ENCODE peak calls at places on chromosomes 13 and 19, in nine cellular contexts. U is tibial nerve, N is cardiac muscle cell, C is colonic mucosa, D is A549, X is AG04450, W is neural crest cell, G is DND-41, F is omental fat pad. T is an unnamed sample.

GRCh38 chr13:49828452-49828851 is 36.0 kb upstream of the KPNA3 start:
- DNase-seq in X (no peak), C (no peak), G (no peak), D (no peak), N (no peak), F (no peak), U (no peak), W (no peak), T (no peak)

GRCh38 chr13:62781866-62782265 is 1366.2 kb upstream of the PCDH20 start:
- DNase-seq in F (no peak), W (no peak), G (no peak), C (no peak), U (no peak), D (peak; percentile 1), N (no peak), X (no peak), T (no peak)

GRCh38 chr13:27371932-27372331 is 52.5 kb upstream of the GTF3A start:
- DNase-seq in U (no peak), D (no peak), W (no peak), G (no peak), X (no peak), F (no peak), C (no peak), N (no peak), T (no peak)

GRCh38 chr13:113856716-113857065 is 7.2 kb downstream of the GAS6 start:
- DNase-seq in N (peak; percentile 41), W (no peak), U (no peak), F (no peak), D (no peak), G (no peak), C (peak; percentile 66), X (no peak), T (no peak)

GRCh38 chr13:111662451-111662850 is 342.0 kb downstream of the TEX29 start:
- DNase-seq in W (no peak), U (no peak), X (no peak), F (no peak), D (no peak), G (no peak), N (no peak), C (no peak), T (no peak)

GRCh38 chr13:95355491-95355890 is 54.2 kb upstream of the ABCC4 start:
- DNase-seq in C (no peak), X (peak; percentile 20), F (no peak), U (no peak), W (no peak), N (peak; percentile 46), G (no peak), D (no peak), T (no peak)

GRCh38 chr13:29958476-29958875 is 108.1 kb upstream of the UBL3 start:
- DNase-seq in G (no peak), D (no peak), U (no peak), X (no peak), C (no peak), N (no peak), F (no peak), W (no peak), T (no peak)

GRCh38 chr13:98438246-98439135 is 138.4 kb downstream of the STK24 start:
- DNase-seq in G (no peak), X (no peak), D (no peak), N (no peak), U (no peak), W (no peak), C (no peak), F (no peak), T (no peak)

GRCh38 chr13:35648109-35648508 is 171.6 kb upstream of the MAB21L1 start:
- DNase-seq in D (no peak), G (no peak), X (no peak), W (no peak), C (no peak), U (no peak), F (no peak), N (no peak), T (no peak)

GRCh38 chr19:11735375-11735774 is 3.4 kb downstream of the ZNF823 start:
- DNase-seq in U (no peak), G (no peak), C (peak; percentile 56), N (no peak), D (no peak), X (no peak), F (no peak), W (no peak), T (no peak)

DNA sequence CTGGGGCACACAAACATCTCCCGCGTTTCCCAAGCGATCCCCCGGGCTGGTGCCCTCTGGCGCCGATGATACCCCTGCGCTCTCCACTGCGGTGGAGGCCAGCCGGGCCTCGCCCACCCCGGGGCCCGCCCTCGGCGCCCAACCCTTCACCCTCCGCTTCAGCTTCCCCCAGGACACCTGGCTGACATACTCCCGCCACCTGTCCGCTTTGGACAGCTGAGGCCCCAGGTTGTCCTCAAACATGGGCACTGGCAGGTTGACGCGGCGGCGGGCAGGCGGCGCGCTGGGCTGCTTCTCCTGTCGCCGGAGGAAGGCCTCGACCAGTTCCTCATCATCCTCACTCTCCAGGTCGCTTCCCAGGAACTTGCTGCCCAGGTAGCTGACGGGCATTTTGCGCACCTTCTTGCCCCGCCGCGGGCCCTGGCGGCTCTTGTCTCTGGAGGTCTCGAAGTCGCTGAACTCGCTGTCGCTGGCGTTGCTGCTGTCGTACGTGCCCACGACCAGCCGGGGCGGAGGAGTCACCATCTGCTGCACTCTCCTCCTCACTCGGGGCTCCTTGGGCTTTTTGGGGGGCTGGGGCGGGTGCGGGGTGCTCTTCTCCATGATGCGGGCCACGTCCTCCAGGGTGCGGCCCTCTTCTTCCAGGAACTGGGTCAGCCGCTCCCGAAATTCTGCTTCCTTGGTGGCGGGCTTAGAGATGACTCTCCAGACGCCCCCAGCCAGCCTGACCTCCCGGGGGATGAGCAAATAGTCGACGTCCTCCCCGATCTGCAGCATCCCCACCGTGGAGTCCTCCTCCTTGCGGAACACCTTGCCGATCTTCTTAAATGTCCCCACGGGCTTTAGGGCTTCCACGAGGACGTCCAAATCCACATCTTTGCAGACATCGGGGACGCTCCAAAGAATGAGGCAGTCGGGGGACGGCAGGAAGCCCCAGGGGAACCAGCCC is 1.1 kb downstream of the CCDC8 start:
- DNase-seq in X (no peak), G (no peak), F (no peak), N (no peak), D (no peak), C (no peak), W (no peak), U (no peak), T (no peak)
- TF ChIP-seq CTCF in X (no peak), G (no peak), F (no peak), N (peak; percentile 17), D (no peak), C (no peak), W (no peak), U (no peak), T (no peak)

DNA sequence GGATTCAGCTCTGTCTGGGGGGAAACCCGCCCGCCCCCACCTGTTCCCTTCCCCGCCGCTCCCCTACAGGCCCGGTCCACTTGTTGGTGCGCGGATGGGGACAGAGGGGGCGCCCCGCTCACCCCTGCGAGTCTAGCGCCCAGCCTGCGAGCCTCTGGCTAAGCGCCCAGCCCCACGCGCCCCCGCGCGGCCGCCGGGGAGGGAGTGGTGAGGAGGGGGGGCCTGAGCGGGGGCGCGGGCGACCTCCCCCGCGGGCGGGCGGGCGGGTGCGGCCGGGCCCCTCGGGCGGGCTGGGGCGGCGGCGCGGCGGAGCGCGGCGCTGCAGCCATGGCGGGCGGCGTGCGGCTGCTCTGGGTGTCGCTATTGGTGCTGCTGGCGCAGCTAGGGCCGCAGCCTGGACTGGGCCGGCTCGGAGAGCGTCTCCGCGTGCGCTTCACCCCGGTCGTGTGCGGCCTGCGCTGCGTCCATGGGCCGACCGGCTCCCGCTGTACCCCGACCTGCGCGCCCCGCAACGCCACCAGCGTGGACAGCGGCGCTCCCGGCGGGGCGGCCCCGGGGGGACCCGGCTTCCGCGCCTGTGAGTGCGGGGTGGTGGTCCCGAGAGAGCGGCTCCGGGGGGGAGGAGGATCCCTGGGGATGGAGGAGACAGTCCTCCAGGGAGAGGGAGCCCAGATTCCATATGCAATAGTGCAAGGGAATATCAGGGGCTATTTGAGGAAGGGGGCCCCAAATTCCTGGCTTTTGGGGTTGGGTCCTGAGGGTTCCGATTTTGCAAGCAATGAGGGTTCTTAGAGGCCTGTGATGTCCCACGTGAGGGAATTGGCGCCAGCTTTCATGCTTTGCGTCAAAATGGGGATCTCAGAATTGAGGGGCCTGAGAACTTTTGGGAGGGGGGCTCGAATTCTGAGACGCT is at the start of gene LTBP4:
- DNase-seq in W (no peak), D (no peak), N (peak; percentile 46), G (no peak), F (no peak), X (no peak), U (no peak), C (peak; percentile 67), T (no peak)
- TF ChIP-seq CTCF in W (peak; percentile 11), D (no peak), N (peak; percentile 11), G (no peak), F (no peak), X (peak; percentile 15), U (no peak), C (no peak), T (peak; percentile 11)

GRCh38 chr13:60178327-60178726 is 14.6 kb upstream of the DIAPH3 start:
- DNase-seq in F (no peak), X (no peak), D (no peak), W (no peak), N (no peak), G (no peak), C (no peak), U (no peak), T (no peak)

DNA sequence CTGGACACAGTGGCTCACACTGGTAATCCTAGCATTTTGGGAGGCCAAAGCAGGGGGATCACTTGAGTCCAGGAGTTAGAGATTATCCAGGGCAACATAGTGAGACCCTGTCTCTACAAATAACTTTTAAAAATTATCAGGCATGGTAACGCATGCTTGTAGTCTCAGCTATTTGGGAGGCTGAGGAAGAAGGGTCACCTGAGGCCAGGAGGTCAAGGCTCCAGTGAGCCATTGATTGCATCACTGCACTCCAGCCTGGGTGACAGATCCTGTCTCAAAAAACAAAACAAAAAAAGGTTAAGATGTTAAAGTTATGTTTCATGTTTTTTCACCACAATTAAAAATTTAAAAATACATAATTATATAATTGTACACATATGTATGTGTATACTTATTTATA is 19.2 kb upstream of the DIAPH3 start:
- DNase-seq in W (no peak), F (no peak), G (no peak), U (no peak), N (no peak), D (no peak), X (no peak), C (no peak), T (no peak)
- TF ChIP-seq CTCF in W (no peak), F (no peak), G (no peak), U (no peak), N (no peak), D (no peak), X (no peak), C (no peak), T (no peak)

GRCh38 chr19:35636651-35637050 is 4.9 kb upstream of the ETV2 start:
- DNase-seq in U (no peak), C (no peak), F (no peak), N (no peak), W (no peak), X (no peak), D (no peak), G (no peak), T (no peak)
- TF ChIP-seq CTCF in U (no peak), C (no peak), F (no peak), N (no peak), W (no peak), X (no peak), D (no peak), G (no peak), T (no peak)

GRCh38 chr13:48542581-48543341 is 9.9 kb upstream of the RCBTB2 start:
- DNase-seq in N (peak; percentile 56), C (peak; percentile 45), W (peak; percentile 36), D (no peak), F (no peak), U (peak; percentile 46), X (no peak), G (peak; percentile 61), T (no peak)
- TF ChIP-seq CTCF in N (peak; percentile 11), C (no peak), W (peak; percentile 21), D (no peak), F (no peak), U (no peak), X (peak; percentile 25), G (no peak), T (peak; percentile 22)

GRCh38 chr19:30968210-30968609 is 381.0 kb downstream of the TSHZ3 start:
- DNase-seq in W (no peak), C (no peak), X (no peak), F (no peak), U (no peak), D (no peak), G (no peak), N (no peak), T (no peak)
- TF ChIP-seq CTCF in W (no peak), C (no peak), X (peak; percentile 27), F (no peak), U (no peak), D (peak; percentile 37), G (no peak), N (no peak), T (no peak)

T was measured in progenitor cell of endocrine pancreas.